ENCODE peak calls at places on chromosomes 13 and 19, in nine cellular contexts. F, Y, N, B, O, H, Z, J and T are unnamed samples.

GRCh38 chr19:3234800-3235199 is 10.3 kb downstream of the CELF5 start:
- DNase-seq in F (no peak), Y (no peak), N (peak), B (peak), O (no peak), H (peak), Z (no peak), J (no peak), T (no peak)

GRCh38 chr19:4597975-4598671 is 38.6 kb upstream of the SEMA6B start:
- DNase-seq in F (no peak), Y (peak), N (peak), B (peak), O (no peak), H (peak), Z (no peak), J (peak), T (no peak)

GRCh38 chr13:99496322-99497142 is 4.7 kb upstream of the TM9SF2 start:
- DNase-seq in F (peak), Y (no peak), N (no peak), B (peak), O (peak), H (no peak), Z (peak), J (peak), T (peak)

GRCh38 chr19:610801-611505 is 21.3 kb downstream of the HCN2 start:
- DNase-seq in F (no peak), Y (no peak), N (peak), B (no peak), O (no peak), H (peak), Z (no peak), J (peak), T (no peak)

GRCh38 chr19:7904074-7905020 is 670 bp downstream of the MAP2K7 start:
- DNase-seq in F (no peak), Y (no peak), N (peak), B (peak), O (no peak), H (peak), Z (no peak), J (peak), T (no peak)

GRCh38 chr19:30371960-30372824 is at the start of gene ZNF536:
- DNase-seq in F (no peak), Y (no peak), N (no peak), B (no peak), O (no peak), H (no peak), Z (no peak), J (no peak), T (no peak)

GRCh38 chr13:112928958-112929777 is 39.8 kb upstream of the MCF2L start:
- DNase-seq in F (no peak), Y (no peak), N (peak), B (no peak), O (no peak), H (no peak), Z (peak), J (peak), T (no peak)

GRCh38 chr13:25943666-25944065 is 108.2 kb downstream of the SHISA2 start:
- DNase-seq in F (no peak), Y (no peak), N (no peak), B (no peak), O (no peak), H (no peak), Z (peak), J (peak), T (no peak)

GRCh38 chr13:80463673-80464352 is 122.9 kb upstream of the SPRY2 start:
- DNase-seq in F (no peak), Y (no peak), N (no peak), B (no peak), O (no peak), H (no peak), Z (no peak), J (no peak), T (no peak)

GRCh38 chr13:106568225-106569003 is 477 bp upstream of the ARGLU1 start:
- DNase-seq in F (no peak), Y (peak), N (no peak), B (no peak), O (peak), H (no peak), Z (peak), J (peak), T (peak)

GRCh38 chr19:38024991-38025716 is 118.1 kb downstream of the SIPA1L3 start:
- DNase-seq in F (no peak), Y (no peak), N (no peak), B (peak), O (no peak), H (peak), Z (no peak), J (no peak), T (no peak)

GRCh38 chr13:42486711-42487198 is 87.2 kb upstream of the TNFSF11 start:
- DNase-seq in F (no peak), Y (peak), N (no peak), B (no peak), O (no peak), H (no peak), Z (no peak), J (no peak), T (no peak)

GRCh38 chr19:43465468-43466120 is at the start of gene LYPD3:
- DNase-seq in F (no peak), Y (no peak), N (no peak), B (peak), O (no peak), H (peak), Z (no peak), J (no peak), T (peak)

GRCh38 chr19:3108775-3109174 is 14.6 kb downstream of the GNA11 start:
- DNase-seq in F (no peak), Y (no peak), N (peak), B (peak), O (no peak), H (peak), Z (peak), J (peak), T (no peak)

GRCh38 chr13:48401480-48401879 is 11.4 kb downstream of the LPAR6 start:
- DNase-seq in F (no peak), Y (no peak), N (no peak), B (no peak), O (no peak), H (no peak), Z (no peak), J (no peak), T (no peak)

GRCh38 chr19:28971011-28971410 is 241.9 kb downstream of the UQCRFS1 start:
- DNase-seq in F (no peak), Y (no peak), N (no peak), B (no peak), O (no peak), H (no peak), Z (no peak), J (no peak), T (no peak)

GRCh38 chr19:12789904-12790619 is 1.2 kb upstream of the JUNB start:
- DNase-seq in F (peak), Y (peak), N (peak), B (peak), O (no peak), H (peak), Z (peak), J (peak), T (peak)

GRCh38 chr13:73200432-73200831 is 141.6 kb downstream of the KLF5 start:
- DNase-seq in F (no peak), Y (no peak), N (no peak), B (no peak), O (no peak), H (no peak), Z (no peak), J (no peak), T (no peak)

GRCh38 chr19:7612282-7613274 is 16.8 kb downstream of the XAB2 start:
- DNase-seq in F (no peak), Y (no peak), N (no peak), B (no peak), O (no peak), H (no peak), Z (no peak), J (no peak), T (no peak)

GRCh38 chr13:99018418-99019180 is 40.7 kb upstream of the DOCK9 start:
- DNase-seq in F (no peak), Y (no peak), N (no peak), B (no peak), O (no peak), H (no peak), Z (no peak), J (no peak), T (no peak)

GRCh38 chr13:47249296-47249695 is 352.4 kb upstream of the HTR2A start:
- DNase-seq in F (no peak), Y (no peak), N (no peak), B (no peak), O (no peak), H (no peak), Z (no peak), J (no peak), T (no peak)

GRCh38 chr13:47251771-47252170 is 354.9 kb upstream of the HTR2A start:
- DNase-seq in F (no peak), Y (no peak), N (no peak), B (no peak), O (no peak), H (no peak), Z (no peak), J (no peak), T (no peak)

GRCh38 chr13:47252627-47253026 is 355.8 kb upstream of the HTR2A start:
- DNase-seq in F (no peak), Y (no peak), N (no peak), B (no peak), O (no peak), H (no peak), Z (no peak), J (no peak), T (no peak)

GRCh38 chr13:47250141-47250540 is 353.3 kb upstream of the HTR2A start:
- DNase-seq in F (no peak), Y (no peak), N (no peak), B (no peak), O (no peak), H (no peak), Z (no peak), J (no peak), T (no peak)
- TF ChIP-seq REST in F (no peak), Y (no peak), N (no peak), B (no peak), O (no peak), H (no peak), Z (no peak), J (no peak), T (no peak)

DNA sequence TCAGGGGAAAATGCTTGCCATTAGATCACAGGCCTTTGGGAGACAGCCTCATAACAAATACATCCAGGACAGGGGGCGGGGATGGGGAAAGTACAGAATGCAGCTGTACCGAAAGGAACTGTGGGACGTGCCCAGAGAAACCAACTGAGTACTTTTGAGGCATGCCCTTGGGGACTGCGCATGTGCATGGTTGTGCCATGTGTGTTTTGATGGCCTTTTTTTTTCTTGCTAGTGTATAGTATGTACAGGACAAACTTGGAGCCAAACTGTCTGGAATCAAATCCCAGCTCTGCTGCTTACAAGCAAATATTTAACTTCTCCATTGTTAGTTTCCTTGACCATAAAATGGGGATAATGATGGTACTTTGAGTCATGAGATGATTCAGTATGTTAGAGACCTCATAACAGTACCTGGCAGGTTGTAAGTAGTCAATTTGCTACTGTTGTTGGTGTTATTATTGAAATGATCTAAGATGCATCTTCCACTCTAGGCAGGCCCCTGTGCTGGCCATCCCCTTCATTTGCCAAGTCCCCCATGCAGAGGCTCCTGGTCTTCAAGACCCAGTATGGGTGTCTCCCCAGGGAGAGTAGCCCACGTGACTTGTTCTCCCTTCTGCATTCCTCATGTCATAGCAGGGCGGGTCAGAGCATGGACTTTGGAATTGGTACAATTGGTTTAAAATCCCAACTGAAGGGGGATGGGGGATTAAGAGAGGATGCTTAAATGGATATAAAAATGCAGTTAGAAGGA is 68.2 kb upstream of the NPAS1 start:
- DNase-seq in F (no peak), Y (peak), N (no peak), B (no peak), O (no peak), H (no peak), Z (peak), J (no peak), T (peak)
- TF ChIP-seq REST in F (no peak), Y (no peak), N (no peak), B (no peak), O (no peak), H (no peak), Z (no peak), J (no peak), T (no peak)

GRCh38 chr19:39122934-39123731 is 2.5 kb upstream of the PAK4 start:
- DNase-seq in F (no peak), Y (no peak), N (no peak), B (no peak), O (no peak), H (no peak), Z (no peak), J (no peak), T (no peak)

GRCh38 chr19:39124136-39124764 is 1.3 kb upstream of the PAK4 start:
- DNase-seq in F (no peak), Y (no peak), N (no peak), B (peak), O (no peak), H (no peak), Z (peak), J (no peak), T (no peak)

GRCh38 chr19:39125199-39125553 is 410 bp upstream of the PAK4 start:
- DNase-seq in F (no peak), Y (no peak), N (no peak), B (no peak), O (no peak), H (no peak), Z (no peak), J (no peak), T (no peak)

GRCh38 chr19:39115105-39115847 is 10.3 kb upstream of the PAK4 start:
- DNase-seq in F (no peak), Y (no peak), N (no peak), B (no peak), O (no peak), H (peak), Z (no peak), J (peak), T (no peak)

DNA sequence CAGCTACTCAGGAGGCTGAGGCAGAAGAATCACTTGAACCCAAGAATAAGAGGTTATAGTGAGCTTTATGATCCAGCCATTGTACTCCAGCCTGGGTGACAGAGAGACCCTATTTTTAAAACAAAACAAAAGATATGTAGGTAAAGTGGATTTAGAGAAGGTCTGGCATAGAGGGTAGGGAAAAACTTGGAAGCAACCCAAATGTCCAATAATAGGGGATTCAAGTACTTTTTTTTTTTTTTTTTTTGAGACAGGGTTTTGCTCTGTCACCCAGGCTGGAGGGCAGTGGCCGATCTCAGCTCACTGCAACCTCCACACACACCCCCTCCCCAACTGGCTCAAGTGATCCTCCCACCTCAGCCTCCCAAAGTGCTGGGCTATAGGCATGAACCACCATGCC is 5.8 kb upstream of the PAK4 start:
- DNase-seq in F (no peak), Y (no peak), N (no peak), B (no peak), O (no peak), H (no peak), Z (no peak), J (no peak), T (no peak)
- TF ChIP-seq REST in F (no peak), Y (no peak), N (no peak), B (no peak), O (no peak), H (no peak), Z (no peak), J (no peak), T (no peak)

GRCh38 chr19:48573163-48573505 is 21.2 kb downstream of the SULT2B1 start:
- DNase-seq in F (no peak), Y (no peak), N (no peak), B (no peak), O (no peak), H (no peak), Z (peak), J (no peak), T (no peak)

GRCh38 chr19:48568345-48568886 is 16.4 kb downstream of the SULT2B1 start:
- DNase-seq in F (no peak), Y (peak), N (peak), B (peak), O (no peak), H (peak), Z (peak), J (no peak), T (peak)

GRCh38 chr19:48575931-48576622 is 24.1 kb downstream of the SULT2B1 start:
- DNase-seq in F (no peak), Y (no peak), N (no peak), B (no peak), O (no peak), H (no peak), Z (no peak), J (no peak), T (no peak)

GRCh38 chr19:48569814-48570213 is 17.8 kb downstream of the SULT2B1 start:
- DNase-seq in F (no peak), Y (no peak), N (no peak), B (no peak), O (no peak), H (no peak), Z (no peak), J (no peak), T (no peak)

GRCh38 chr19:48571378-48572162 is 19.6 kb downstream of the SULT2B1 start:
- DNase-seq in F (no peak), Y (no peak), N (no peak), B (no peak), O (no peak), H (no peak), Z (peak), J (no peak), T (no peak)
- TF ChIP-seq REST in F (no peak), Y (no peak), N (no peak), B (no peak), O (no peak), H (no peak), Z (no peak), J (no peak), T (no peak)

DNA sequence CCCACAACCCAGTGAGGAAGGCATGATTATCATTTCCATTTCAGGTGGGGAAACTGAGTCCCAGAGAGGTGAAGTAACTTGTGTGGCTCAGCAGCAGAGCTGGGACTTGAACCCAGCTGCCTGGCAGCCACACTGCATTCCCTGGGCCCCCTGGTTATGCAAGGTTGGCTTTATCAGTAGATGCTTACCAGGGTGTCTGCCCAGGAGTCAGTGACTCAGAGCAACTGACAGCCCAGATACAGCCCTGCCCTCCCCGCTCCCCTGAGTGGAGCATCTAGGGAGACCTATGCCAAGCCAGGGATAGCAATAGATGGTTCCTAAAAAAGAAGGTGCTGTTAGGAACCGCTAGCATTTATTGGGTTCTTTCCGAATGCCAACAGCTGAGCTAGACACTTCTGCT is 5.9 kb downstream of the IGLON5 start:
- DNase-seq in F (no peak), Y (no peak), N (no peak), B (no peak), O (no peak), H (no peak), Z (no peak), J (no peak), T (no peak)
- TF ChIP-seq REST in F (no peak), Y (no peak), N (no peak), B (no peak), O (no peak), H (no peak), Z (no peak), J (no peak), T (no peak)

GRCh38 chr13:66491241-66491640 is 738.9 kb downstream of the PCDH9 start:
- DNase-seq in F (no peak), Y (no peak), N (no peak), B (no peak), O (no peak), H (no peak), Z (no peak), J (no peak), T (no peak)

GRCh38 chr13:66489172-66489571 is 741.0 kb downstream of the PCDH9 start:
- DNase-seq in F (no peak), Y (no peak), N (no peak), B (no peak), O (no peak), H (no peak), Z (no peak), J (no peak), T (no peak)

GRCh38 chr13:66489586-66489985 is 740.5 kb downstream of the PCDH9 start:
- DNase-seq in F (no peak), Y (no peak), N (no peak), B (no peak), O (no peak), H (no peak), Z (no peak), J (no peak), T (no peak)

DNA sequence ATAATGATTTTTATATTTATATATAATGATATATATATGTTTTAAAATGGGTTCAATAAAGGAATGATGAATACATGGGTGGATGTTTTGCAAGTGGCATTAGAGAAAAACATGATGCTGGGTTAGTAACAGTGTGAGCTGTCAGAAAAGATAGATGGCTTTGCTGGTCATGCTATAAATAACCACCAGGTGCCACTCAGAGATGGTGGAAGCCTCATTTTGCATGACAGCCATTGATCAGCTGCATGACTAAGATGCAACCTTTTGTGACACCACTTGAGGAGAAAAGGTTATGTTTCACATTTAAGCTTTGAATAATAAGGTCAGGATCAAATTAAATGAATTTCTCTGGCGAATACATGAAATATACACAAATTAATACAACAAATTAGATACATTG is 737.7 kb downstream of the PCDH9 start:
- DNase-seq in F (no peak), Y (no peak), N (peak), B (peak), O (no peak), H (no peak), Z (peak), J (no peak), T (peak)
- TF ChIP-seq REST in F (no peak), Y (no peak), N (no peak), B (no peak), O (no peak), H (no peak), Z (no peak), J (no peak), T (no peak)

GRCh38 chr19:51103811-51104470 is 4.3 kb downstream of the CTU1 start:
- DNase-seq in F (no peak), Y (no peak), N (no peak), B (peak), O (no peak), H (no peak), Z (no peak), J (no peak), T (no peak)
- TF ChIP-seq REST in F (no peak), Y (no peak), N (no peak), B (no peak), O (no peak), H (no peak), Z (no peak), J (no peak), T (no peak)